ENCODE peak calls at places on chromosomes 6 and 20, in four cellular contexts. One of them, this sample, is unnamed.

GRCh38 chr20:2688041-2688591 is 4.5 kb upstream of the EBF4 start:
- DNase-seq in progenitor cell of endocrine pancreas: peak
- DNase-seq in mesendoderm: peak
- DNase-seq in naive thymus-derived CD8-positive, alpha-beta T cell: peak
- DNase-seq in this sample: peak

GRCh38 chr6:159084493-159085091 is 39.8 kb upstream of the TAGAP start:
- DNase-seq in progenitor cell of endocrine pancreas: no peak
- DNase-seq in mesendoderm: peak
- DNase-seq in naive thymus-derived CD8-positive, alpha-beta T cell: no peak
- DNase-seq in this sample: peak

GRCh38 chr6:108945686-108946158 is 97.5 kb downstream of the ARMC2 start:
- DNase-seq in progenitor cell of endocrine pancreas: no peak
- DNase-seq in mesendoderm: no peak
- DNase-seq in naive thymus-derived CD8-positive, alpha-beta T cell: no peak
- DNase-seq in this sample: no peak

GRCh38 chr6:39309942-39310531 is 4.2 kb downstream of the KCNK17 start:
- DNase-seq in progenitor cell of endocrine pancreas: peak
- DNase-seq in mesendoderm: peak
- DNase-seq in naive thymus-derived CD8-positive, alpha-beta T cell: peak
- DNase-seq in this sample: peak

GRCh38 chr6:130223508-130223907 is 757 bp upstream of the SAMD3 start:
- DNase-seq in progenitor cell of endocrine pancreas: no peak
- DNase-seq in mesendoderm: no peak
- DNase-seq in naive thymus-derived CD8-positive, alpha-beta T cell: peak
- DNase-seq in this sample: no peak

GRCh38 chr6:116458264-116458663 is 2.9 kb upstream of the CALHM6 start:
- DNase-seq in progenitor cell of endocrine pancreas: no peak
- DNase-seq in mesendoderm: no peak
- DNase-seq in naive thymus-derived CD8-positive, alpha-beta T cell: no peak
- DNase-seq in this sample: no peak

GRCh38 chr6:151763303-151763702 is 44.2 kb upstream of the ESR1 start:
- DNase-seq in progenitor cell of endocrine pancreas: no peak
- DNase-seq in mesendoderm: peak
- DNase-seq in naive thymus-derived CD8-positive, alpha-beta T cell: no peak
- DNase-seq in this sample: no peak

GRCh38 chr6:25991785-25992412 is 29.3 kb downstream of the TRIM38 start:
- DNase-seq in progenitor cell of endocrine pancreas: peak
- DNase-seq in mesendoderm: peak
- DNase-seq in naive thymus-derived CD8-positive, alpha-beta T cell: peak
- DNase-seq in this sample: peak

GRCh38 chr6:118317581-118318563 is 230.2 kb upstream of the PLN start:
- DNase-seq in progenitor cell of endocrine pancreas: no peak
- DNase-seq in mesendoderm: no peak
- DNase-seq in naive thymus-derived CD8-positive, alpha-beta T cell: no peak
- DNase-seq in this sample: peak

GRCh38 chr6:138264372-138264880 is 46.1 kb upstream of the PBOV1 start:
- DNase-seq in progenitor cell of endocrine pancreas: no peak
- DNase-seq in mesendoderm: no peak
- DNase-seq in naive thymus-derived CD8-positive, alpha-beta T cell: no peak
- DNase-seq in this sample: no peak

GRCh38 chr6:18154507-18155272 is at the start of gene TPMT:
- DNase-seq in progenitor cell of endocrine pancreas: peak
- DNase-seq in mesendoderm: no peak
- DNase-seq in naive thymus-derived CD8-positive, alpha-beta T cell: no peak
- DNase-seq in this sample: no peak

GRCh38 chr6:161219336-161220079 is 54.4 kb downstream of the AGPAT4 start:
- DNase-seq in progenitor cell of endocrine pancreas: no peak
- DNase-seq in mesendoderm: no peak
- DNase-seq in naive thymus-derived CD8-positive, alpha-beta T cell: no peak
- DNase-seq in this sample: no peak

GRCh38 chr6:149150999-149151398 is 166.5 kb upstream of the TAB2 start:
- DNase-seq in progenitor cell of endocrine pancreas: no peak
- DNase-seq in mesendoderm: no peak
- DNase-seq in naive thymus-derived CD8-positive, alpha-beta T cell: no peak
- DNase-seq in this sample: no peak

GRCh38 chr20:62301773-62302340 is 940 bp upstream of the ADRM1 start:
- DNase-seq in progenitor cell of endocrine pancreas: peak
- DNase-seq in mesendoderm: peak
- DNase-seq in naive thymus-derived CD8-positive, alpha-beta T cell: peak
- DNase-seq in this sample: peak

GRCh38 chr20:60653111-60653845 is 598.8 kb upstream of the CDH4 start:
- DNase-seq in progenitor cell of endocrine pancreas: no peak
- DNase-seq in mesendoderm: no peak
- DNase-seq in naive thymus-derived CD8-positive, alpha-beta T cell: no peak
- DNase-seq in this sample: no peak

GRCh38 chr6:70281923-70282902 is 20.7 kb downstream of the COL9A1 start:
- DNase-seq in progenitor cell of endocrine pancreas: no peak
- DNase-seq in mesendoderm: peak
- DNase-seq in naive thymus-derived CD8-positive, alpha-beta T cell: no peak
- DNase-seq in this sample: peak

GRCh38 chr6:170011233-170012142 is 260.1 kb downstream of the ERMARD start:
- DNase-seq in progenitor cell of endocrine pancreas: no peak
- DNase-seq in mesendoderm: peak
- DNase-seq in naive thymus-derived CD8-positive, alpha-beta T cell: no peak
- DNase-seq in this sample: no peak

GRCh38 chr20:59145926-59146800 is 17.5 kb upstream of the ZNF831 start:
- DNase-seq in progenitor cell of endocrine pancreas: no peak
- DNase-seq in mesendoderm: no peak
- DNase-seq in naive thymus-derived CD8-positive, alpha-beta T cell: peak
- DNase-seq in this sample: peak

GRCh38 chr6:53357576-53358343 is 9.0 kb upstream of the ELOVL5 start:
- DNase-seq in progenitor cell of endocrine pancreas: no peak
- DNase-seq in mesendoderm: no peak
- DNase-seq in naive thymus-derived CD8-positive, alpha-beta T cell: no peak
- DNase-seq in this sample: no peak

GRCh38 chr6:137676888-137677287 is 182.7 kb upstream of the OLIG3 start:
- DNase-seq in progenitor cell of endocrine pancreas: no peak
- DNase-seq in mesendoderm: no peak
- DNase-seq in naive thymus-derived CD8-positive, alpha-beta T cell: no peak
- DNase-seq in this sample: no peak

GRCh38 chr6:85644374-85644762 is 1.7 kb upstream of the SYNCRIP start:
- DNase-seq in progenitor cell of endocrine pancreas: no peak
- DNase-seq in mesendoderm: no peak
- DNase-seq in naive thymus-derived CD8-positive, alpha-beta T cell: no peak
- DNase-seq in this sample: no peak

GRCh38 chr6:139406577-139407343 is 32.3 kb upstream of the CITED2 start:
- DNase-seq in progenitor cell of endocrine pancreas: no peak
- DNase-seq in mesendoderm: no peak
- DNase-seq in naive thymus-derived CD8-positive, alpha-beta T cell: no peak
- DNase-seq in this sample: peak

GRCh38 chr6:1311400-1312192 is at the start of gene FOXQ1:
- DNase-seq in progenitor cell of endocrine pancreas: peak
- DNase-seq in mesendoderm: peak
- DNase-seq in naive thymus-derived CD8-positive, alpha-beta T cell: no peak
- DNase-seq in this sample: peak